ENCODE peak calls at places on chromosomes 6 and 20, in eight cellular contexts. R is CD8-positive, alpha-beta memory T cell; K is aorta; D is uterus; E is hepatocyte; F is neural progenitor cell; O is CD4-positive, CD25-positive, alpha-beta regulatory T cell; W is naive thymus-derived CD4-positive, alpha-beta T cell. Y is an unnamed sample. For H3K36me3 and H3K4me1, the result is how much of the 10 kb centered on the place peaks cover.

GRCh38 chr6:157019733-157020132 is 242.6 kb downstream of the ARID1B start:
- DNase-seq in R (peak), K (no peak), D (no peak), E (peak), F (no peak), O (peak), W (peak), Y (peak)

GRCh38 chr6:85092224-85092623 is 327.8 kb upstream of the TBX18 start:
- DNase-seq in R (no peak), K (no peak), D (no peak), E (no peak), F (no peak), O (no peak), W (no peak), Y (no peak)

GRCh38 chr6:159090530-159091306 is 45.9 kb upstream of the TAGAP start:
- DNase-seq in R (no peak), K (no peak), D (peak), E (no peak), F (no peak), O (no peak), W (no peak), Y (no peak)

GRCh38 chr6:68279793-68280557 is 355.1 kb upstream of the ADGRB3 start:
- DNase-seq in R (no peak), K (no peak), D (no peak), E (no peak), F (no peak), O (no peak), W (no peak), Y (peak)

GRCh38 chr6:31794866-31795615 is 511 bp downstream of the VARS1 start:
- DNase-seq in R (no peak), K (peak), D (no peak), E (no peak), F (no peak), O (no peak), W (no peak), Y (peak)

GRCh38 chr6:26342106-26342999 is 22.6 kb upstream of the BTN3A2 start:
- DNase-seq in R (no peak), K (no peak), D (no peak), E (no peak), F (peak), O (peak), W (no peak), Y (peak)

GRCh38 chr6:27668442-27669275 is 195.8 kb upstream of the ZNF184 start:
- DNase-seq in R (no peak), K (no peak), D (peak), E (peak), F (peak), O (no peak), W (no peak), Y (no peak)

GRCh38 chr20:17849901-17850673 is 118.5 kb downstream of the SNX5 start:
- DNase-seq in R (no peak), K (peak), D (peak), E (peak), F (no peak), O (no peak), W (no peak), Y (no peak)

GRCh38 chr6:27986928-27987725 is 30.1 kb downstream of the OR2B6 start:
- DNase-seq in R (no peak), K (no peak), D (no peak), E (no peak), F (no peak), O (no peak), W (no peak), Y (no peak)

GRCh38 chr6:16950311-16950710 is 151.5 kb upstream of the STMND1 start:
- DNase-seq in R (no peak), K (no peak), D (no peak), E (no peak), F (no peak), O (no peak), W (no peak), Y (no peak)
- H3K36me3 ChIP-seq in R (under half), K (under half), D (under half), E (under half), F (under half), O (under half), W (under half), Y (under half)

GRCh38 chr20:16637814-16638213 is 64.6 kb upstream of the KIF16B start:
- DNase-seq in R (no peak), K (no peak), D (no peak), E (no peak), F (no peak), O (no peak), W (no peak), Y (no peak)
- H3K27ac ChIP-seq in R (no peak), K (no peak), D (no peak), E (no peak), F (no peak), O (no peak), W (no peak), Y (no peak)

DNA sequence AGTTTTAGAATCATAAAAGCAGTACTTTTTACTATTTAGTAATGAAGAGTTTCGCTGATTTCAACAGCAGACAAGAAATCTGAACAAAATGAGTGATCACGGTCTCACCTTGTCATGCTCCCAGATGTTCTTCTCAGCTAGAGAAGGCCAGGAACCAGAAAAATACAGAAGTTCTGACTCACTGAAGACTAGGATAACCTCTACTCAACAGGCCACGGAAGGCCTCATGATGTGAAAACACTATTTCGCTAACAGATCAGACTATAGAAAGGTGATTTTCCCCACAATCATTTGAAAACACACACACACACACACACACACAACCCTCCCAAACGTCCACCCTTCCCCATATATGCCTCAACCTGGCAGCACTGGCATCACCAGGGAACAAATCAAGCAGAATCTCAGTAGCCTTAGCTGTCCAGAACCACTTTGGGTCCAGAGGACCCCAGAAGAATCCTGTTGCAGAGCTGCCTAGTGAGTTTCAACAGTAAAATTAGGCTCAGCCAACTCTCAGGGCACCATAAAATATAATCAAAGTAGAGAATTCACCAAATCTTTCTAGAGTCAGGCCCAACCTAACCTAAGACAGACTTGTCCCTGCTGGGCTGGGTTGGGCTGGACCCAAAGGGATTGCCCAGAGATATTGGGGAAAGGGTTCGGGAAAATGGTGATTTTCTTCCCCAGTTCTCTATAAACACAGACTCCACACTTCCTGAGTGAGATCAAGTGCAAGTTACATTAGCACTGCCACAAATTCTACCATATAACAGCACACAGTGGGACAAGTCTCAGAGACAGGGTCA is 7.9 kb downstream of the EXOC2 start:
- DNase-seq in R (no peak), K (no peak), D (no peak), E (no peak), F (no peak), O (no peak), W (no peak), Y (no peak)
- H3K4me1 ChIP-seq in R (under half), K (under half), D (under half), E (under half), F (under half), O (under half), W (under half), Y (under half)

GRCh38 chr20:58698741-58699141 is 6.1 kb downstream of the NPEPL1 start:
- DNase-seq in R (no peak), K (no peak), D (no peak), E (no peak), F (no peak), O (no peak), W (no peak), Y (no peak)
- H3K36me3 ChIP-seq in R (under half), K (under half), D (under half), E (under half), F (under half), O (under half), W (under half), Y (under half)

DNA sequence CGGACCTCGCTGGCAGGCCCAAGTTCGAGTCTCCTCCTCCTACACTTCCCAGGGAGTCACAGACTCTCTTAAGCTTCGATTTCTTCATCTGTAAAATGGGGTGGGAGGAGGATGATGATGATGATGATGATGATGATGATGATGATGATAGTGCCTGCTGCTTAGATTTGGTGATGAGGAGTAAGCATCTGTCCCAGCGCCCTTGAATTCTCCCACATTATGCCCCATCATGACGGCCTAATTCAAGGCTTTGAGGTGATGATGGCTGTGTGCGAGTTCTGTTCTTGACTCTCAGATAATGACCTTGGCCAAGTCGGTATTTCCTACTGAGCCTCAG is 487 bp upstream of the KIAA1755 start:
- DNase-seq in R (no peak), K (no peak), D (no peak), E (no peak), F (no peak), O (no peak), W (no peak), Y (no peak)
- H3K27ac ChIP-seq in R (no peak), K (no peak), D (peak), E (no peak), F (no peak), O (no peak), W (no peak), Y (no peak)

Y was measured in SJCRH30.